ENCODE peak calls at places on chromosomes 2 and 18, in four cellular contexts. K, Y, R and W are unnamed samples.

GRCh38 chr18:8562914-8563313 is 46.3 kb upstream of the RAB12 start:
- DNase-seq in K (no peak), Y (no peak), R (no peak), W (no peak)

GRCh38 chr2:191383486-191383885 is 138.3 kb downstream of the MYO1B start:
- DNase-seq in K (no peak), Y (no peak), R (no peak), W (no peak)

GRCh38 chr2:2847131-2847740 is 516.2 kb upstream of the MYT1L start:
- DNase-seq in K (no peak), Y (no peak), R (no peak), W (no peak)

GRCh38 chr2:187993516-187993915 is 298.2 kb upstream of the GULP1 start:
- DNase-seq in K (no peak), Y (no peak), R (no peak), W (no peak)

GRCh38 chr2:45728458-45728942 is 77.0 kb downstream of the PRKCE start:
- DNase-seq in K (no peak), Y (no peak), R (peak; percentile 39), W (no peak)

GRCh38 chr2:25309402-25309801 is 32.3 kb downstream of the DNMT3A start:
- DNase-seq in K (peak; percentile 65), Y (peak; percentile 65), R (peak; percentile 46), W (peak; percentile 49)

GRCh38 chr2:9085353-9085752 is 81.9 kb upstream of the MBOAT2 start:
- DNase-seq in K (no peak), Y (no peak), R (no peak), W (no peak)

GRCh38 chr2:141767051-141767450 is 363.8 kb downstream of the LRP1B start:
- DNase-seq in K (no peak), Y (no peak), R (no peak), W (no peak)

GRCh38 chr2:134465706-134466105 is 211.8 kb downstream of the MGAT5 start:
- DNase-seq in K (no peak), Y (no peak), R (no peak), W (no peak)